ENCODE peak calls at places on chromosomes 3 and 15, in four cellular contexts. One of them, this sample, is unnamed.

GRCh38 chr15:39273805-39274411 is 307.0 kb upstream of the THBS1 start:
- DNase-seq in cardiac fibroblast: peak
- DNase-seq in activated T-cell treated with anti-CD3 and anti-CD28 coated beads for 1 hour: no peak
- DNase-seq in RCC 7860: no peak
- DNase-seq in this sample: no peak

GRCh38 chr15:45169608-45170480 is 17.9 kb downstream of the SHF start:
- DNase-seq in cardiac fibroblast: no peak
- DNase-seq in activated T-cell treated with anti-CD3 and anti-CD28 coated beads for 1 hour: no peak
- DNase-seq in RCC 7860: no peak
- DNase-seq in this sample: peak

GRCh38 chr3:188106898-188107684 is 46.9 kb upstream of the LPP start:
- DNase-seq in RCC 7860: no peak
- DNase-seq in activated T-cell treated with anti-CD3 and anti-CD28 coated beads for 1 hour: no peak
- DNase-seq in cardiac fibroblast: no peak
- DNase-seq in this sample: no peak

GRCh38 chr15:91950054-91950453 is 96.5 kb downstream of the SLCO3A1 start:
- DNase-seq in cardiac fibroblast: no peak
- DNase-seq in RCC 7860: no peak
- DNase-seq in activated T-cell treated with anti-CD3 and anti-CD28 coated beads for 1 hour: no peak
- DNase-seq in this sample: no peak

GRCh38 chr15:53197426-53197839 is 407.3 kb upstream of the ONECUT1 start:
- DNase-seq in activated T-cell treated with anti-CD3 and anti-CD28 coated beads for 1 hour: no peak
- DNase-seq in cardiac fibroblast: peak
- DNase-seq in RCC 7860: peak
- DNase-seq in this sample: peak

GRCh38 chr3:15713364-15713763 is 84.4 kb downstream of the ANKRD28 start:
- DNase-seq in RCC 7860: no peak
- DNase-seq in activated T-cell treated with anti-CD3 and anti-CD28 coated beads for 1 hour: no peak
- DNase-seq in cardiac fibroblast: peak
- DNase-seq in this sample: no peak

GRCh38 chr15:66078196-66078928 is 175.2 kb downstream of the MEGF11 start:
- DNase-seq in activated T-cell treated with anti-CD3 and anti-CD28 coated beads for 1 hour: no peak
- DNase-seq in RCC 7860: peak
- DNase-seq in cardiac fibroblast: no peak
- DNase-seq in this sample: no peak

GRCh38 chr3:53139833-53140574 is 9.8 kb upstream of the RFT1 start:
- DNase-seq in activated T-cell treated with anti-CD3 and anti-CD28 coated beads for 1 hour: no peak
- DNase-seq in RCC 7860: no peak
- DNase-seq in cardiac fibroblast: peak
- DNase-seq in this sample: no peak

GRCh38 chr3:38003371-38003816 is 12.8 kb downstream of the VILL start:
- DNase-seq in cardiac fibroblast: peak
- DNase-seq in activated T-cell treated with anti-CD3 and anti-CD28 coated beads for 1 hour: peak
- DNase-seq in RCC 7860: no peak
- DNase-seq in this sample: no peak

GRCh38 chr3:112293368-112294321 is at the start of gene SLC9C1:
- DNase-seq in activated T-cell treated with anti-CD3 and anti-CD28 coated beads for 1 hour: no peak
- DNase-seq in cardiac fibroblast: peak
- DNase-seq in RCC 7860: peak
- DNase-seq in this sample: peak

GRCh38 chr3:15520185-15520584 is 1.3 kb downstream of the COLQ start:
- DNase-seq in cardiac fibroblast: no peak
- DNase-seq in activated T-cell treated with anti-CD3 and anti-CD28 coated beads for 1 hour: no peak
- DNase-seq in RCC 7860: no peak
- DNase-seq in this sample: no peak